ENCODE peak calls at places on chromosomes 16 and 17, in ten cellular contexts. U is fibroblast of lung; Z is thoracic aorta; G is ovary; R is CD8-positive, alpha-beta T cell; I is cardiac muscle cell; J is heart right ventricle; M is gastrocnemius medialis; K is endothelial cell of umbilical vein; T is SJSA1. D is an unnamed sample.
A peak's percentile ranks its signal among the peaks of the same experiment; 100 is the strongest.

GRCh38 chr16:55567382-55567781 is 898 bp downstream of the CAPNS2 start:
- DNase-seq in U (peak; percentile 71), Z (no peak), G (no peak), R (no peak), I (no peak), J (no peak), M (peak; percentile 12), K (no peak), T (no peak), D (no peak)

GRCh38 chr17:11240041-11240801 is 792 bp upstream of the SHISA6 start:
- DNase-seq in U (no peak), Z (no peak), G (no peak), R (no peak), I (peak; percentile 65), J (peak; percentile 23), M (no peak), K (no peak), T (no peak), D (peak; percentile 49)

GRCh38 chr17:6755281-6755680 is 565 bp upstream of the XAF1 start:
- DNase-seq in U (peak; percentile 34), Z (no peak), G (peak; percentile 73), R (no peak), I (no peak), J (peak; percentile 68), M (no peak), K (no peak), T (no peak), D (peak; percentile 61)

GRCh38 chr17:17503566-17504130 is 7.5 kb upstream of the RASD1 start:
- DNase-seq in U (no peak), Z (no peak), G (no peak), R (no peak), I (peak; percentile 34), J (no peak), M (peak; percentile 36), K (no peak), T (no peak), D (peak; percentile 59)

GRCh38 chr17:39787038-39787437 is 49.3 kb downstream of the GRB7 start:
- DNase-seq in U (no peak), Z (no peak), G (no peak), R (no peak), I (no peak), J (no peak), M (no peak), K (no peak), T (no peak), D (no peak)

GRCh38 chr17:52030096-52030495 is 128.4 kb downstream of the CA10 start:
- DNase-seq in U (no peak), Z (no peak), G (no peak), R (no peak), I (no peak), J (no peak), M (no peak), K (no peak), T (no peak), D (no peak)

GRCh38 chr17:77036841-77037381 is 103.9 kb upstream of the SEC14L1 start:
- DNase-seq in U (no peak), Z (no peak), G (no peak), R (no peak), I (no peak), J (no peak), M (no peak), K (no peak), T (no peak), D (peak; percentile 22)

GRCh38 chr17:61307905-61308886 is 91.4 kb upstream of the TBX2 start:
- DNase-seq in U (peak; percentile 100), Z (no peak), G (no peak), R (no peak), I (no peak), J (no peak), M (no peak), K (no peak), T (peak; percentile 88), D (no peak)

GRCh38 chr17:7775058-7775457 is 57.5 kb downstream of the DNAH2 start:
- DNase-seq in U (no peak), Z (no peak), G (no peak), R (no peak), I (no peak), J (no peak), M (no peak), K (no peak), T (no peak), D (no peak)

GRCh38 chr17:4944163-4944553 is 4.1 kb downstream of the RNF167 start:
- DNase-seq in U (no peak), Z (no peak), G (no peak), R (peak; percentile 75), I (no peak), J (no peak), M (no peak), K (no peak), T (no peak), D (no peak)

GRCh38 chr17:50270430-50271172 is 3.7 kb upstream of the TMEM92 start:
- DNase-seq in U (peak; percentile 82), Z (no peak), G (peak; percentile 66), R (no peak), I (peak; percentile 71), J (peak; percentile 37), M (no peak), K (no peak), T (peak; percentile 85), D (peak; percentile 46)

DNA sequence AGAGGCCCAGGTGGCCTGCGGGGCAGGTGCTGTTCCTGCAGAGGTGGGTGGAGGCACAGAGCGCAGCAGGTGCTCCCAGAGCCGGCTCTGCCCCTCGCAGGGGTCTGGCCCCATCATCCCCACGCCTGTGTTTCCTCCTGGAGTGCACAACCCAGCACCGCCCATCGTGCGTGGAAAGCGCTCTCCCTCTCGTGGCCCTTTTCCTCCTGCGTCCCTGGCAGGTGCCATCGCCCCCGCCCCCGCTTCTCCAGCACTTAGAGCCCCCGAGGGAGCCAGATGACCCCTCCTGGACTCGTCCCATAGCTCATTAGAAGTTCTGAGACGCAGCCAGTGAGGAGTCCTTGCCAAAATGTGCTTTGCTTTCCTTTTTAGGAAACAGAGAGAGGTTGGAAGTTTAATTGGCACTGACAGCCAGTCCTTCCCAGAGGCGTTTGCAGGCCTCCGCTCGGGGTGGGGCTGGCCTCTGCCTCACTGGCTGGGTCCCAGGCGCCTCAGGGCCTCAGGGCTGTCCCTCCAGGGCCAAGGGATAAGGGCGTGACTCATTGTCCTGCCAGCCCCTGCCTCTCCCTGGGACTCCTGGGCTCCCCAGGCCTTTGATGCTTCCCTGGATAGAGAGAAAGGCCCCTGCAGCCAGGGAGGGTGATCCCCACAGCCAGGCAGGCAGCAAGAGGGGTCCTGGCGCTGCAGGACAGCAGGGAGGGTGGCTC is 32.2 kb upstream of the CHMP6 start:
- DNase-seq in U (peak; percentile 92), Z (peak; percentile 69), G (peak; percentile 87), R (no peak), I (no peak), J (peak; percentile 86), M (peak; percentile 90), K (no peak), T (no peak), D (peak; percentile 76)
- H3K27ac ChIP-seq in U (peak overlapping the region; percentile 44), Z (peak overlapping the region; percentile 85), G (peak overlapping the region; percentile 70), R (no peak overlapping the region), I (no peak overlapping the region), J (peak overlapping the region; percentile 81), M (peak overlapping the region; percentile 66), K (no peak overlapping the region), T (no peak overlapping the region), D (peak overlapping the region; percentile 11)

GRCh38 chr17:82060614-82061013 is 5.0 kb downstream of the DUS1L start:
- DNase-seq in U (no peak), Z (no peak), G (no peak), R (no peak), I (no peak), J (no peak), M (no peak), K (no peak), T (no peak), D (no peak)
- H3K36me3 ChIP-seq in U (peaks cover 50% of the 10 kb centered on the region), Z (peaks cover 41% of the 10 kb centered on the region), G (no peaks in the 10 kb centered on the region), R (peaks cover 20% of the 10 kb centered on the region), I (peaks cover 25% of the 10 kb centered on the region), J (peaks cover under 1% of the 10 kb centered on the region), M (no peaks in the 10 kb centered on the region), K (peaks cover 5% of the 10 kb centered on the region), T (peaks cover 97% of the 10 kb centered on the region), D (no peaks in the 10 kb centered on the region)

GRCh38 chr17:73496232-73496631 is 148.0 kb downstream of the SDK2 start:
- DNase-seq in U (no peak), Z (no peak), G (no peak), R (no peak), I (no peak), J (no peak), M (no peak), K (no peak), T (no peak), D (no peak)
- H3K27ac ChIP-seq in U (no peak overlapping the region), Z (no peak overlapping the region), G (no peak overlapping the region), R (no peak overlapping the region), I (no peak overlapping the region), J (no peak overlapping the region), M (no peak overlapping the region), K (no peak overlapping the region), T (no peak overlapping the region), D (no peak overlapping the region)

DNA sequence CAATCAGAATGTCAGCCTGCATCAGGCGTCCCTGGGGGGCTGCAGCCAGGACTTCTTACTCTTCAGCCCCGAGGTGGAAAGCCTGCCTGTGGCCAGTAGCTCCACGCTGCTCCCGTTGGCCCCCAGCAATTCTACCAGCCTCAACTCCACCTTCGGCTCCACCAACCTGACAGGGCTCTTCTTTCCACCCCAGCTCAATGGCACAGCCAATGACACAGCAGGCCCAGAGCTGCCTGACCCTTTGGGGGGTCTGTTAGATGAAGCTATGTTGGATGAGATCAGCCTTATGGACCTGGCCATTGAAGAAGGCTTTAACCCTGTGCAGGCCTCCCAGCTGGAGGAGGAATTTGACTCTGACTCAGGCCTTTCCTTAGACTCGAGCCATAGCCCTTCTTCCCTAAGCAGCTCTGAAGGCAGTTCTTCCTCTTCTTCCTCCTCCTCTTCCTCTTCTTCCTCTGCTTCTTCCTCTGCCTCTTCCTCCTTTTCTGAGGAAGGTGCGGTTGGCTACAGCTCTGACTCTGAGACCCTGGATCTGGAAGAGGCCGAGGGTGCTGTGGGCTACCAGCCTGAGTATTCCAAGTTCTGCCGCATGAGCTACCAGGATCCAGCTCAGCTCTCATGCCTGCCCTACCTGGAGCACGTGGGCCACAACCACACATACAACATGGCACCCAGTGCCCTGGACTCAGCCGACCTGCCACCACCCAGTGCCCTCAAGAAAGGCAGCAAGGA is 10.4 kb downstream of the NFE2L1 start:
- DNase-seq in U (no peak), Z (no peak), G (no peak), R (no peak), I (no peak), J (no peak), M (no peak), K (no peak), T (no peak), D (no peak)
- H3K36me3 ChIP-seq in U (peaks cover 31% of the 10 kb centered on the region), Z (peaks cover 63% of the 10 kb centered on the region), G (no peaks in the 10 kb centered on the region), R (peaks cover 47% of the 10 kb centered on the region), I (peaks cover 61% of the 10 kb centered on the region), J (peaks cover 8% of the 10 kb centered on the region), M (no peaks in the 10 kb centered on the region), K (peaks cover 29% of the 10 kb centered on the region), T (peaks cover 92% of the 10 kb centered on the region), D (no peaks in the 10 kb centered on the region)

GRCh38 chr17:45371414-45372324 is 54.8 kb upstream of the MAP3K14 start:
- DNase-seq in U (peak; percentile 93), Z (peak; percentile 36), G (peak; percentile 72), R (no peak), I (peak; percentile 91), J (peak; percentile 80), M (peak; percentile 80), K (peak; percentile 93), T (peak; percentile 99), D (peak; percentile 73)
- H3K27ac ChIP-seq in U (peak overlapping the region; percentile 95), Z (peak overlapping the region; percentile 72), G (peak overlapping the region; percentile 32), R (no peak overlapping the region), I (peak overlapping the region; percentile 78), J (peak overlapping the region; percentile 61), M (peak overlapping the region; percentile 49), K (peak overlapping the region; percentile 97), T (peak overlapping the region; percentile 95), D (peak overlapping the region; percentile 65)

GRCh38 chr16:68393333-68393732 is 55.0 kb downstream of the SMPD3 start:
- DNase-seq in U (no peak), Z (no peak), G (no peak), R (no peak), I (no peak), J (no peak), M (no peak), K (no peak), T (no peak), D (no peak)
- H3K36me3 ChIP-seq in U (no peaks in the 10 kb centered on the region), Z (no peaks in the 10 kb centered on the region), G (no peaks in the 10 kb centered on the region), R (no peaks in the 10 kb centered on the region), I (no peaks in the 10 kb centered on the region), J (no peaks in the 10 kb centered on the region), M (no peaks in the 10 kb centered on the region), K (no peaks in the 10 kb centered on the region), T (no peaks in the 10 kb centered on the region), D (no peaks in the 10 kb centered on the region)

D was measured in testis.